ENCODE peak calls at places on chromosomes 13 and 19, in ten cellular contexts. One of them, this sample, is unnamed.

GRCh38 chr19:16076958-16077611 is 790 bp downstream of the TPM4 start:
- DNase-seq in activated CD8-positive, alpha-beta memory T cell treated with anti-CD3 and anti-CD28 coated beads, Interleukin-2, amount 50 U/mL, for 4 hours: no peak
- DNase-seq in GM12892: no peak
- DNase-seq in Caco-2: no peak
- DNase-seq in HCT116: no peak
- DNase-seq in T-cell: no peak
- DNase-seq in stimulated activated CD4-positive, alpha-beta T cell treated with anti-CD3 and anti-CD28 coated beads, TNF-alpha, amount 100 ng/mL, for 1 hour: no peak
- DNase-seq in LoVo: no peak
- DNase-seq in stimulated activated CD8-positive, alpha-beta memory T cell treated with anti-CD3 and anti-CD28 coated beads, Interleukin-4, amount 100 ng/mL, for 24 hours: no peak
- DNase-seq in CD4-positive, CD25-positive, alpha-beta regulatory T cell: no peak
- DNase-seq in this sample: no peak

GRCh38 chr13:106561551-106562170 is 6.3 kb downstream of the ARGLU1 start:
- DNase-seq in Caco-2: no peak
- DNase-seq in stimulated activated CD8-positive, alpha-beta memory T cell treated with anti-CD3 and anti-CD28 coated beads, Interleukin-4, amount 100 ng/mL, for 24 hours: peak
- DNase-seq in GM12892: peak
- DNase-seq in CD4-positive, CD25-positive, alpha-beta regulatory T cell: peak
- DNase-seq in HCT116: no peak
- DNase-seq in T-cell: peak
- DNase-seq in stimulated activated CD4-positive, alpha-beta T cell treated with anti-CD3 and anti-CD28 coated beads, TNF-alpha, amount 100 ng/mL, for 1 hour: no peak
- DNase-seq in LoVo: no peak
- DNase-seq in activated CD8-positive, alpha-beta memory T cell treated with anti-CD3 and anti-CD28 coated beads, Interleukin-2, amount 50 U/mL, for 4 hours: peak
- DNase-seq in this sample: no peak

GRCh38 chr19:918481-919156 is 1.5 kb downstream of the KISS1R start:
- DNase-seq in T-cell: no peak
- DNase-seq in Caco-2: no peak
- DNase-seq in HCT116: no peak
- DNase-seq in activated CD8-positive, alpha-beta memory T cell treated with anti-CD3 and anti-CD28 coated beads, Interleukin-2, amount 50 U/mL, for 4 hours: no peak
- DNase-seq in stimulated activated CD4-positive, alpha-beta T cell treated with anti-CD3 and anti-CD28 coated beads, TNF-alpha, amount 100 ng/mL, for 1 hour: no peak
- DNase-seq in stimulated activated CD8-positive, alpha-beta memory T cell treated with anti-CD3 and anti-CD28 coated beads, Interleukin-4, amount 100 ng/mL, for 24 hours: no peak
- DNase-seq in GM12892: no peak
- DNase-seq in LoVo: no peak
- DNase-seq in CD4-positive, CD25-positive, alpha-beta regulatory T cell: no peak
- DNase-seq in this sample: no peak

GRCh38 chr13:35917942-35918645 is 213.1 kb downstream of the DCLK1 start:
- DNase-seq in GM12892: no peak
- DNase-seq in CD4-positive, CD25-positive, alpha-beta regulatory T cell: no peak
- DNase-seq in stimulated activated CD4-positive, alpha-beta T cell treated with anti-CD3 and anti-CD28 coated beads, TNF-alpha, amount 100 ng/mL, for 1 hour: no peak
- DNase-seq in T-cell: no peak
- DNase-seq in HCT116: no peak
- DNase-seq in Caco-2: no peak
- DNase-seq in activated CD8-positive, alpha-beta memory T cell treated with anti-CD3 and anti-CD28 coated beads, Interleukin-2, amount 50 U/mL, for 4 hours: no peak
- DNase-seq in LoVo: no peak
- DNase-seq in stimulated activated CD8-positive, alpha-beta memory T cell treated with anti-CD3 and anti-CD28 coated beads, Interleukin-4, amount 100 ng/mL, for 24 hours: no peak
- DNase-seq in this sample: no peak

GRCh38 chr13:51747438-51748434 is 56.2 kb downstream of the DHRS12 start:
- DNase-seq in CD4-positive, CD25-positive, alpha-beta regulatory T cell: no peak
- DNase-seq in stimulated activated CD4-positive, alpha-beta T cell treated with anti-CD3 and anti-CD28 coated beads, TNF-alpha, amount 100 ng/mL, for 1 hour: no peak
- DNase-seq in activated CD8-positive, alpha-beta memory T cell treated with anti-CD3 and anti-CD28 coated beads, Interleukin-2, amount 50 U/mL, for 4 hours: no peak
- DNase-seq in T-cell: no peak
- DNase-seq in HCT116: no peak
- DNase-seq in GM12892: no peak
- DNase-seq in LoVo: no peak
- DNase-seq in stimulated activated CD8-positive, alpha-beta memory T cell treated with anti-CD3 and anti-CD28 coated beads, Interleukin-4, amount 100 ng/mL, for 24 hours: no peak
- DNase-seq in Caco-2: no peak
- DNase-seq in this sample: no peak

GRCh38 chr19:49507803-49508494 is 4.5 kb upstream of the FCGRT start:
- DNase-seq in LoVo: no peak
- DNase-seq in HCT116: no peak
- DNase-seq in GM12892: no peak
- DNase-seq in Caco-2: no peak
- DNase-seq in T-cell: no peak
- DNase-seq in stimulated activated CD4-positive, alpha-beta T cell treated with anti-CD3 and anti-CD28 coated beads, TNF-alpha, amount 100 ng/mL, for 1 hour: no peak
- DNase-seq in stimulated activated CD8-positive, alpha-beta memory T cell treated with anti-CD3 and anti-CD28 coated beads, Interleukin-4, amount 100 ng/mL, for 24 hours: no peak
- DNase-seq in CD4-positive, CD25-positive, alpha-beta regulatory T cell: no peak
- DNase-seq in activated CD8-positive, alpha-beta memory T cell treated with anti-CD3 and anti-CD28 coated beads, Interleukin-2, amount 50 U/mL, for 4 hours: no peak
- DNase-seq in this sample: no peak

GRCh38 chr13:104750377-104750776 is 1684.2 kb upstream of the SLC10A2 start:
- DNase-seq in HCT116: no peak
- DNase-seq in stimulated activated CD4-positive, alpha-beta T cell treated with anti-CD3 and anti-CD28 coated beads, TNF-alpha, amount 100 ng/mL, for 1 hour: no peak
- DNase-seq in activated CD8-positive, alpha-beta memory T cell treated with anti-CD3 and anti-CD28 coated beads, Interleukin-2, amount 50 U/mL, for 4 hours: no peak
- DNase-seq in CD4-positive, CD25-positive, alpha-beta regulatory T cell: no peak
- DNase-seq in LoVo: no peak
- DNase-seq in GM12892: no peak
- DNase-seq in Caco-2: no peak
- DNase-seq in stimulated activated CD8-positive, alpha-beta memory T cell treated with anti-CD3 and anti-CD28 coated beads, Interleukin-4, amount 100 ng/mL, for 24 hours: no peak
- DNase-seq in T-cell: no peak
- DNase-seq in this sample: no peak

GRCh38 chr13:45833663-45834062 is 17.9 kb downstream of the SIAH3 start:
- DNase-seq in GM12892: no peak
- DNase-seq in HCT116: peak
- DNase-seq in stimulated activated CD8-positive, alpha-beta memory T cell treated with anti-CD3 and anti-CD28 coated beads, Interleukin-4, amount 100 ng/mL, for 24 hours: no peak
- DNase-seq in CD4-positive, CD25-positive, alpha-beta regulatory T cell: no peak
- DNase-seq in T-cell: no peak
- DNase-seq in Caco-2: no peak
- DNase-seq in LoVo: peak
- DNase-seq in stimulated activated CD4-positive, alpha-beta T cell treated with anti-CD3 and anti-CD28 coated beads, TNF-alpha, amount 100 ng/mL, for 1 hour: no peak
- DNase-seq in activated CD8-positive, alpha-beta memory T cell treated with anti-CD3 and anti-CD28 coated beads, Interleukin-2, amount 50 U/mL, for 4 hours: no peak
- DNase-seq in this sample: no peak

GRCh38 chr13:44063467-44063866 is 183.8 kb downstream of the LACC1 start:
- DNase-seq in activated CD8-positive, alpha-beta memory T cell treated with anti-CD3 and anti-CD28 coated beads, Interleukin-2, amount 50 U/mL, for 4 hours: no peak
- DNase-seq in T-cell: no peak
- DNase-seq in Caco-2: no peak
- DNase-seq in HCT116: no peak
- DNase-seq in stimulated activated CD8-positive, alpha-beta memory T cell treated with anti-CD3 and anti-CD28 coated beads, Interleukin-4, amount 100 ng/mL, for 24 hours: no peak
- DNase-seq in LoVo: no peak
- DNase-seq in GM12892: no peak
- DNase-seq in stimulated activated CD4-positive, alpha-beta T cell treated with anti-CD3 and anti-CD28 coated beads, TNF-alpha, amount 100 ng/mL, for 1 hour: no peak
- DNase-seq in CD4-positive, CD25-positive, alpha-beta regulatory T cell: no peak
- DNase-seq in this sample: no peak

GRCh38 chr13:93361703-93362102 is 135.1 kb downstream of the GPC6 start:
- DNase-seq in Caco-2: no peak
- DNase-seq in HCT116: no peak
- DNase-seq in CD4-positive, CD25-positive, alpha-beta regulatory T cell: no peak
- DNase-seq in stimulated activated CD8-positive, alpha-beta memory T cell treated with anti-CD3 and anti-CD28 coated beads, Interleukin-4, amount 100 ng/mL, for 24 hours: no peak
- DNase-seq in stimulated activated CD4-positive, alpha-beta T cell treated with anti-CD3 and anti-CD28 coated beads, TNF-alpha, amount 100 ng/mL, for 1 hour: no peak
- DNase-seq in GM12892: no peak
- DNase-seq in LoVo: no peak
- DNase-seq in activated CD8-positive, alpha-beta memory T cell treated with anti-CD3 and anti-CD28 coated beads, Interleukin-2, amount 50 U/mL, for 4 hours: no peak
- DNase-seq in T-cell: no peak
- DNase-seq in this sample: no peak

GRCh38 chr19:12295191-12295590 is 508 bp upstream of the ZNF44 start:
- DNase-seq in LoVo: no peak
- DNase-seq in activated CD8-positive, alpha-beta memory T cell treated with anti-CD3 and anti-CD28 coated beads, Interleukin-2, amount 50 U/mL, for 4 hours: no peak
- DNase-seq in stimulated activated CD4-positive, alpha-beta T cell treated with anti-CD3 and anti-CD28 coated beads, TNF-alpha, amount 100 ng/mL, for 1 hour: no peak
- DNase-seq in CD4-positive, CD25-positive, alpha-beta regulatory T cell: no peak
- DNase-seq in HCT116: no peak
- DNase-seq in Caco-2: no peak
- DNase-seq in GM12892: no peak
- DNase-seq in T-cell: no peak
- DNase-seq in stimulated activated CD8-positive, alpha-beta memory T cell treated with anti-CD3 and anti-CD28 coated beads, Interleukin-4, amount 100 ng/mL, for 24 hours: no peak
- DNase-seq in this sample: no peak

GRCh38 chr19:47658431-47659383 is 49.8 kb downstream of the BICRA start:
- DNase-seq in T-cell: no peak
- DNase-seq in LoVo: peak
- DNase-seq in GM12892: no peak
- DNase-seq in stimulated activated CD4-positive, alpha-beta T cell treated with anti-CD3 and anti-CD28 coated beads, TNF-alpha, amount 100 ng/mL, for 1 hour: no peak
- DNase-seq in activated CD8-positive, alpha-beta memory T cell treated with anti-CD3 and anti-CD28 coated beads, Interleukin-2, amount 50 U/mL, for 4 hours: no peak
- DNase-seq in CD4-positive, CD25-positive, alpha-beta regulatory T cell: no peak
- DNase-seq in HCT116: no peak
- DNase-seq in stimulated activated CD8-positive, alpha-beta memory T cell treated with anti-CD3 and anti-CD28 coated beads, Interleukin-4, amount 100 ng/mL, for 24 hours: no peak
- DNase-seq in Caco-2: peak
- DNase-seq in this sample: no peak

GRCh38 chr19:13085673-13086072 is 17.0 kb downstream of the LYL1 start:
- DNase-seq in T-cell: no peak
- DNase-seq in GM12892: no peak
- DNase-seq in stimulated activated CD4-positive, alpha-beta T cell treated with anti-CD3 and anti-CD28 coated beads, TNF-alpha, amount 100 ng/mL, for 1 hour: no peak
- DNase-seq in Caco-2: no peak
- DNase-seq in CD4-positive, CD25-positive, alpha-beta regulatory T cell: no peak
- DNase-seq in LoVo: no peak
- DNase-seq in stimulated activated CD8-positive, alpha-beta memory T cell treated with anti-CD3 and anti-CD28 coated beads, Interleukin-4, amount 100 ng/mL, for 24 hours: no peak
- DNase-seq in activated CD8-positive, alpha-beta memory T cell treated with anti-CD3 and anti-CD28 coated beads, Interleukin-2, amount 50 U/mL, for 4 hours: no peak
- DNase-seq in HCT116: no peak
- DNase-seq in this sample: no peak

GRCh38 chr13:94209110-94209509 is 270.4 kb downstream of the DCT start:
- DNase-seq in LoVo: no peak
- DNase-seq in GM12892: no peak
- DNase-seq in Caco-2: no peak
- DNase-seq in activated CD8-positive, alpha-beta memory T cell treated with anti-CD3 and anti-CD28 coated beads, Interleukin-2, amount 50 U/mL, for 4 hours: no peak
- DNase-seq in HCT116: no peak
- DNase-seq in CD4-positive, CD25-positive, alpha-beta regulatory T cell: no peak
- DNase-seq in T-cell: no peak
- DNase-seq in stimulated activated CD4-positive, alpha-beta T cell treated with anti-CD3 and anti-CD28 coated beads, TNF-alpha, amount 100 ng/mL, for 1 hour: no peak
- DNase-seq in stimulated activated CD8-positive, alpha-beta memory T cell treated with anti-CD3 and anti-CD28 coated beads, Interleukin-4, amount 100 ng/mL, for 24 hours: no peak
- DNase-seq in this sample: no peak

GRCh38 chr13:47226516-47226915 is 329.7 kb upstream of the HTR2A start:
- DNase-seq in GM12892: no peak
- DNase-seq in stimulated activated CD4-positive, alpha-beta T cell treated with anti-CD3 and anti-CD28 coated beads, TNF-alpha, amount 100 ng/mL, for 1 hour: no peak
- DNase-seq in T-cell: no peak
- DNase-seq in CD4-positive, CD25-positive, alpha-beta regulatory T cell: no peak
- DNase-seq in Caco-2: no peak
- DNase-seq in activated CD8-positive, alpha-beta memory T cell treated with anti-CD3 and anti-CD28 coated beads, Interleukin-2, amount 50 U/mL, for 4 hours: no peak
- DNase-seq in stimulated activated CD8-positive, alpha-beta memory T cell treated with anti-CD3 and anti-CD28 coated beads, Interleukin-4, amount 100 ng/mL, for 24 hours: no peak
- DNase-seq in LoVo: no peak
- DNase-seq in HCT116: no peak
- DNase-seq in this sample: no peak

GRCh38 chr13:43848250-43848649 is 31.3 kb downstream of the CCDC122 start:
- DNase-seq in LoVo: no peak
- DNase-seq in HCT116: no peak
- DNase-seq in activated CD8-positive, alpha-beta memory T cell treated with anti-CD3 and anti-CD28 coated beads, Interleukin-2, amount 50 U/mL, for 4 hours: no peak
- DNase-seq in GM12892: no peak
- DNase-seq in CD4-positive, CD25-positive, alpha-beta regulatory T cell: no peak
- DNase-seq in stimulated activated CD4-positive, alpha-beta T cell treated with anti-CD3 and anti-CD28 coated beads, TNF-alpha, amount 100 ng/mL, for 1 hour: no peak
- DNase-seq in T-cell: no peak
- DNase-seq in stimulated activated CD8-positive, alpha-beta memory T cell treated with anti-CD3 and anti-CD28 coated beads, Interleukin-4, amount 100 ng/mL, for 24 hours: no peak
- DNase-seq in Caco-2: no peak
- DNase-seq in this sample: no peak

GRCh38 chr13:32037471-32037870 is 5.9 kb downstream of the FRY start:
- DNase-seq in GM12892: no peak
- DNase-seq in stimulated activated CD4-positive, alpha-beta T cell treated with anti-CD3 and anti-CD28 coated beads, TNF-alpha, amount 100 ng/mL, for 1 hour: no peak
- DNase-seq in HCT116: no peak
- DNase-seq in Caco-2: no peak
- DNase-seq in CD4-positive, CD25-positive, alpha-beta regulatory T cell: no peak
- DNase-seq in stimulated activated CD8-positive, alpha-beta memory T cell treated with anti-CD3 and anti-CD28 coated beads, Interleukin-4, amount 100 ng/mL, for 24 hours: no peak
- DNase-seq in activated CD8-positive, alpha-beta memory T cell treated with anti-CD3 and anti-CD28 coated beads, Interleukin-2, amount 50 U/mL, for 4 hours: no peak
- DNase-seq in T-cell: no peak
- DNase-seq in LoVo: no peak
- DNase-seq in this sample: no peak

GRCh38 chr19:12838182-12838890 is at the start of gene MAST1:
- DNase-seq in activated CD8-positive, alpha-beta memory T cell treated with anti-CD3 and anti-CD28 coated beads, Interleukin-2, amount 50 U/mL, for 4 hours: peak
- DNase-seq in stimulated activated CD4-positive, alpha-beta T cell treated with anti-CD3 and anti-CD28 coated beads, TNF-alpha, amount 100 ng/mL, for 1 hour: no peak
- DNase-seq in HCT116: no peak
- DNase-seq in CD4-positive, CD25-positive, alpha-beta regulatory T cell: peak
- DNase-seq in Caco-2: no peak
- DNase-seq in LoVo: peak
- DNase-seq in T-cell: peak
- DNase-seq in GM12892: peak
- DNase-seq in stimulated activated CD8-positive, alpha-beta memory T cell treated with anti-CD3 and anti-CD28 coated beads, Interleukin-4, amount 100 ng/mL, for 24 hours: no peak
- DNase-seq in this sample: no peak

GRCh38 chr13:26707122-26708006 is 53.2 kb downstream of the GPR12 start:
- DNase-seq in activated CD8-positive, alpha-beta memory T cell treated with anti-CD3 and anti-CD28 coated beads, Interleukin-2, amount 50 U/mL, for 4 hours: no peak
- DNase-seq in HCT116: peak
- DNase-seq in T-cell: peak
- DNase-seq in GM12892: no peak
- DNase-seq in stimulated activated CD4-positive, alpha-beta T cell treated with anti-CD3 and anti-CD28 coated beads, TNF-alpha, amount 100 ng/mL, for 1 hour: no peak
- DNase-seq in LoVo: peak
- DNase-seq in CD4-positive, CD25-positive, alpha-beta regulatory T cell: no peak
- DNase-seq in Caco-2: peak
- DNase-seq in stimulated activated CD8-positive, alpha-beta memory T cell treated with anti-CD3 and anti-CD28 coated beads, Interleukin-4, amount 100 ng/mL, for 24 hours: peak
- DNase-seq in this sample: no peak

GRCh38 chr13:41823486-41823885 is 137.4 kb downstream of the VWA8 start:
- DNase-seq in CD4-positive, CD25-positive, alpha-beta regulatory T cell: no peak
- DNase-seq in stimulated activated CD8-positive, alpha-beta memory T cell treated with anti-CD3 and anti-CD28 coated beads, Interleukin-4, amount 100 ng/mL, for 24 hours: no peak
- DNase-seq in T-cell: no peak
- DNase-seq in activated CD8-positive, alpha-beta memory T cell treated with anti-CD3 and anti-CD28 coated beads, Interleukin-2, amount 50 U/mL, for 4 hours: no peak
- DNase-seq in stimulated activated CD4-positive, alpha-beta T cell treated with anti-CD3 and anti-CD28 coated beads, TNF-alpha, amount 100 ng/mL, for 1 hour: no peak
- DNase-seq in Caco-2: no peak
- DNase-seq in GM12892: no peak
- DNase-seq in HCT116: no peak
- DNase-seq in LoVo: no peak
- DNase-seq in this sample: no peak

GRCh38 chr13:70391678-70392077 is 283.4 kb upstream of the KLHL1 start:
- DNase-seq in stimulated activated CD4-positive, alpha-beta T cell treated with anti-CD3 and anti-CD28 coated beads, TNF-alpha, amount 100 ng/mL, for 1 hour: no peak
- DNase-seq in stimulated activated CD8-positive, alpha-beta memory T cell treated with anti-CD3 and anti-CD28 coated beads, Interleukin-4, amount 100 ng/mL, for 24 hours: no peak
- DNase-seq in activated CD8-positive, alpha-beta memory T cell treated with anti-CD3 and anti-CD28 coated beads, Interleukin-2, amount 50 U/mL, for 4 hours: no peak
- DNase-seq in Caco-2: peak
- DNase-seq in LoVo: no peak
- DNase-seq in GM12892: no peak
- DNase-seq in T-cell: no peak
- DNase-seq in CD4-positive, CD25-positive, alpha-beta regulatory T cell: no peak
- DNase-seq in HCT116: no peak
- DNase-seq in this sample: no peak

GRCh38 chr19:19372656-19373416 is 32.6 kb upstream of the GATAD2A start:
- DNase-seq in HCT116: peak
- DNase-seq in CD4-positive, CD25-positive, alpha-beta regulatory T cell: peak
- DNase-seq in stimulated activated CD8-positive, alpha-beta memory T cell treated with anti-CD3 and anti-CD28 coated beads, Interleukin-4, amount 100 ng/mL, for 24 hours: no peak
- DNase-seq in T-cell: peak
- DNase-seq in activated CD8-positive, alpha-beta memory T cell treated with anti-CD3 and anti-CD28 coated beads, Interleukin-2, amount 50 U/mL, for 4 hours: no peak
- DNase-seq in GM12892: no peak
- DNase-seq in LoVo: peak
- DNase-seq in Caco-2: peak
- DNase-seq in stimulated activated CD4-positive, alpha-beta T cell treated with anti-CD3 and anti-CD28 coated beads, TNF-alpha, amount 100 ng/mL, for 1 hour: no peak
- DNase-seq in this sample: no peak

GRCh38 chr13:50198508-50198907 is 183.3 kb downstream of the KCNRG start:
- DNase-seq in activated CD8-positive, alpha-beta memory T cell treated with anti-CD3 and anti-CD28 coated beads, Interleukin-2, amount 50 U/mL, for 4 hours: no peak
- DNase-seq in HCT116: no peak
- DNase-seq in GM12892: no peak
- DNase-seq in CD4-positive, CD25-positive, alpha-beta regulatory T cell: no peak
- DNase-seq in stimulated activated CD4-positive, alpha-beta T cell treated with anti-CD3 and anti-CD28 coated beads, TNF-alpha, amount 100 ng/mL, for 1 hour: no peak
- DNase-seq in LoVo: no peak
- DNase-seq in T-cell: no peak
- DNase-seq in Caco-2: no peak
- DNase-seq in stimulated activated CD8-positive, alpha-beta memory T cell treated with anti-CD3 and anti-CD28 coated beads, Interleukin-4, amount 100 ng/mL, for 24 hours: no peak
- DNase-seq in this sample: no peak

GRCh38 chr13:79485014-79485441 is 4.1 kb downstream of the NDFIP2 start:
- DNase-seq in LoVo: peak
- DNase-seq in GM12892: no peak
- DNase-seq in CD4-positive, CD25-positive, alpha-beta regulatory T cell: no peak
- DNase-seq in HCT116: no peak
- DNase-seq in activated CD8-positive, alpha-beta memory T cell treated with anti-CD3 and anti-CD28 coated beads, Interleukin-2, amount 50 U/mL, for 4 hours: no peak
- DNase-seq in stimulated activated CD4-positive, alpha-beta T cell treated with anti-CD3 and anti-CD28 coated beads, TNF-alpha, amount 100 ng/mL, for 1 hour: no peak
- DNase-seq in T-cell: no peak
- DNase-seq in stimulated activated CD8-positive, alpha-beta memory T cell treated with anti-CD3 and anti-CD28 coated beads, Interleukin-4, amount 100 ng/mL, for 24 hours: no peak
- DNase-seq in Caco-2: peak
- DNase-seq in this sample: no peak

GRCh38 chr19:53132231-53132991 is at the start of gene ZNF415:
- DNase-seq in Caco-2: peak
- DNase-seq in T-cell: peak
- DNase-seq in activated CD8-positive, alpha-beta memory T cell treated with anti-CD3 and anti-CD28 coated beads, Interleukin-2, amount 50 U/mL, for 4 hours: peak
- DNase-seq in HCT116: no peak
- DNase-seq in stimulated activated CD8-positive, alpha-beta memory T cell treated with anti-CD3 and anti-CD28 coated beads, Interleukin-4, amount 100 ng/mL, for 24 hours: peak
- DNase-seq in stimulated activated CD4-positive, alpha-beta T cell treated with anti-CD3 and anti-CD28 coated beads, TNF-alpha, amount 100 ng/mL, for 1 hour: no peak
- DNase-seq in GM12892: no peak
- DNase-seq in LoVo: no peak
- DNase-seq in CD4-positive, CD25-positive, alpha-beta regulatory T cell: no peak
- DNase-seq in this sample: no peak

GRCh38 chr13:109647046-109647445 is 139.3 kb downstream of the IRS2 start:
- DNase-seq in T-cell: no peak
- DNase-seq in HCT116: no peak
- DNase-seq in Caco-2: no peak
- DNase-seq in stimulated activated CD4-positive, alpha-beta T cell treated with anti-CD3 and anti-CD28 coated beads, TNF-alpha, amount 100 ng/mL, for 1 hour: no peak
- DNase-seq in LoVo: no peak
- DNase-seq in CD4-positive, CD25-positive, alpha-beta regulatory T cell: no peak
- DNase-seq in stimulated activated CD8-positive, alpha-beta memory T cell treated with anti-CD3 and anti-CD28 coated beads, Interleukin-4, amount 100 ng/mL, for 24 hours: no peak
- DNase-seq in GM12892: no peak
- DNase-seq in activated CD8-positive, alpha-beta memory T cell treated with anti-CD3 and anti-CD28 coated beads, Interleukin-2, amount 50 U/mL, for 4 hours: no peak
- DNase-seq in this sample: no peak

GRCh38 chr13:68588623-68589022 is 1358.5 kb upstream of the PCDH9 start:
- DNase-seq in stimulated activated CD4-positive, alpha-beta T cell treated with anti-CD3 and anti-CD28 coated beads, TNF-alpha, amount 100 ng/mL, for 1 hour: no peak
- DNase-seq in stimulated activated CD8-positive, alpha-beta memory T cell treated with anti-CD3 and anti-CD28 coated beads, Interleukin-4, amount 100 ng/mL, for 24 hours: no peak
- DNase-seq in HCT116: no peak
- DNase-seq in LoVo: no peak
- DNase-seq in Caco-2: no peak
- DNase-seq in activated CD8-positive, alpha-beta memory T cell treated with anti-CD3 and anti-CD28 coated beads, Interleukin-2, amount 50 U/mL, for 4 hours: no peak
- DNase-seq in GM12892: no peak
- DNase-seq in CD4-positive, CD25-positive, alpha-beta regulatory T cell: no peak
- DNase-seq in T-cell: no peak
- DNase-seq in this sample: no peak

GRCh38 chr19:16921766-16922591 is 33.2 kb downstream of the F2RL3 start:
- DNase-seq in HCT116: no peak
- DNase-seq in LoVo: no peak
- DNase-seq in activated CD8-positive, alpha-beta memory T cell treated with anti-CD3 and anti-CD28 coated beads, Interleukin-2, amount 50 U/mL, for 4 hours: no peak
- DNase-seq in CD4-positive, CD25-positive, alpha-beta regulatory T cell: no peak
- DNase-seq in stimulated activated CD8-positive, alpha-beta memory T cell treated with anti-CD3 and anti-CD28 coated beads, Interleukin-4, amount 100 ng/mL, for 24 hours: no peak
- DNase-seq in GM12892: no peak
- DNase-seq in stimulated activated CD4-positive, alpha-beta T cell treated with anti-CD3 and anti-CD28 coated beads, TNF-alpha, amount 100 ng/mL, for 1 hour: no peak
- DNase-seq in T-cell: no peak
- DNase-seq in Caco-2: no peak
- DNase-seq in this sample: no peak

This sample was measured in Panc1.